ENCODE peak calls at places on chromosomes 6 and 20, in six cellular contexts. One of them, this sample, is unnamed.

GRCh38 chr6:28922841-28923317 is 906 bp downstream of the TRIM27 start:
- DNase-seq in cardiac muscle cell: peak
- DNase-seq in upper lobe of left lung: peak
- DNase-seq in nephron progenitor cell: peak
- DNase-seq in thyroid gland: peak
- DNase-seq in fibroblast of villous mesenchyme: peak
- DNase-seq in this sample: no peak

GRCh38 chr6:154925130-154925529 is 70.0 kb upstream of the TIAM2 start:
- DNase-seq in nephron progenitor cell: no peak
- DNase-seq in cardiac muscle cell: no peak
- DNase-seq in thyroid gland: no peak
- DNase-seq in fibroblast of villous mesenchyme: no peak
- DNase-seq in upper lobe of left lung: no peak
- DNase-seq in this sample: no peak

GRCh38 chr6:95084867-95085266 is 492.5 kb upstream of the MANEA start:
- DNase-seq in upper lobe of left lung: no peak
- DNase-seq in nephron progenitor cell: no peak
- DNase-seq in cardiac muscle cell: no peak
- DNase-seq in thyroid gland: no peak
- DNase-seq in fibroblast of villous mesenchyme: no peak
- DNase-seq in this sample: no peak

GRCh38 chr20:16369441-16369840 is 203.8 kb downstream of the KIF16B start:
- DNase-seq in nephron progenitor cell: no peak
- DNase-seq in fibroblast of villous mesenchyme: no peak
- DNase-seq in thyroid gland: no peak
- DNase-seq in upper lobe of left lung: no peak
- DNase-seq in cardiac muscle cell: no peak
- DNase-seq in this sample: no peak

GRCh38 chr6:1611322-1611571 is 1.5 kb downstream of the FOXC1 start:
- DNase-seq in thyroid gland: no peak
- DNase-seq in upper lobe of left lung: no peak
- DNase-seq in fibroblast of villous mesenchyme: no peak
- DNase-seq in cardiac muscle cell: peak
- DNase-seq in nephron progenitor cell: no peak
- DNase-seq in this sample: no peak

GRCh38 chr6:33176906-33177305 is 15.4 kb downstream of the COL11A2 start:
- DNase-seq in fibroblast of villous mesenchyme: no peak
- DNase-seq in thyroid gland: no peak
- DNase-seq in upper lobe of left lung: no peak
- DNase-seq in cardiac muscle cell: no peak
- DNase-seq in nephron progenitor cell: no peak
- DNase-seq in this sample: no peak

GRCh38 chr20:59028812-59029211 is 3.3 kb downstream of the ATP5F1E start:
- DNase-seq in thyroid gland: no peak
- DNase-seq in nephron progenitor cell: no peak
- DNase-seq in upper lobe of left lung: no peak
- DNase-seq in cardiac muscle cell: no peak
- DNase-seq in fibroblast of villous mesenchyme: peak
- DNase-seq in this sample: no peak

GRCh38 chr6:43682724-43683429 is 4.7 kb downstream of the MRPS18A start:
- DNase-seq in thyroid gland: no peak
- DNase-seq in cardiac muscle cell: no peak
- DNase-seq in nephron progenitor cell: no peak
- DNase-seq in fibroblast of villous mesenchyme: no peak
- DNase-seq in upper lobe of left lung: no peak
- DNase-seq in this sample: no peak

GRCh38 chr6:6220718-6221117 is 99.7 kb downstream of the F13A1 start:
- DNase-seq in cardiac muscle cell: no peak
- DNase-seq in upper lobe of left lung: no peak
- DNase-seq in thyroid gland: no peak
- DNase-seq in nephron progenitor cell: no peak
- DNase-seq in fibroblast of villous mesenchyme: no peak
- DNase-seq in this sample: no peak

GRCh38 chr6:129280719-129281118 is 397.8 kb downstream of the LAMA2 start:
- DNase-seq in cardiac muscle cell: no peak
- DNase-seq in thyroid gland: no peak
- DNase-seq in upper lobe of left lung: no peak
- DNase-seq in fibroblast of villous mesenchyme: no peak
- DNase-seq in nephron progenitor cell: no peak
- DNase-seq in this sample: no peak

GRCh38 chr6:47242483-47243386 is 67.0 kb downstream of the TNFRSF21 start:
- DNase-seq in nephron progenitor cell: peak
- DNase-seq in thyroid gland: peak
- DNase-seq in cardiac muscle cell: peak
- DNase-seq in fibroblast of villous mesenchyme: peak
- DNase-seq in upper lobe of left lung: peak
- DNase-seq in this sample: no peak

GRCh38 chr20:41178904-41179432 is 41.6 kb downstream of the PLCG1 start:
- DNase-seq in cardiac muscle cell: peak
- DNase-seq in upper lobe of left lung: peak
- DNase-seq in fibroblast of villous mesenchyme: no peak
- DNase-seq in nephron progenitor cell: no peak
- DNase-seq in thyroid gland: peak
- DNase-seq in this sample: peak

GRCh38 chr6:31529329-31530150 is 778 bp downstream of the MCCD1 start:
- DNase-seq in fibroblast of villous mesenchyme: no peak
- DNase-seq in cardiac muscle cell: no peak
- DNase-seq in upper lobe of left lung: no peak
- DNase-seq in nephron progenitor cell: no peak
- DNase-seq in thyroid gland: no peak
- DNase-seq in this sample: no peak

DNA sequence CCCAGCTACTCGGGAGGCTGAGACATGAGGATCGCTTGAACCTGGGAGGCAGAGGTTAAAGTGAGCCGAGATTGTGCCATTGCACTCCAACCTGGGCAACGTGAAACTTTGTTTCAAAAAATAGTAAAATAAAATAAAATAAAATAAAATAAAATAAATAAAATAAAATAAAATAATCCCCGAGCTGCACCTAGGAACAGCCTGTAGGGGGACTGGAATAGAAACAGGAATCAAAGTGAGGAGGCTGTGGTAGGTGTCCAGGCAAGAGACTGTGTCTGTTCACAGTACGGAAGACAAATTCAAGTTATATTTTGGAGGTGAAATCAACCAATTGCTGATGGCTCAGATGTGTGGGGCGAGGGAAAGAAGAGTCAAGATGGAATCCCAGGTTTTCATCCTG is 86.2 kb downstream of the KCNB1 start:
- DNase-seq in nephron progenitor cell: no peak
- DNase-seq in cardiac muscle cell: no peak
- DNase-seq in fibroblast of villous mesenchyme: no peak
- DNase-seq in upper lobe of left lung: no peak
- DNase-seq in thyroid gland: no peak
- DNase-seq in this sample: no peak
- TF ChIP-seq CTCF in nephron progenitor cell: peak
- TF ChIP-seq CTCF in cardiac muscle cell: peak
- TF ChIP-seq CTCF in fibroblast of villous mesenchyme: no peak
- TF ChIP-seq CTCF in upper lobe of left lung: no peak
- TF ChIP-seq CTCF in thyroid gland: no peak
- TF ChIP-seq CTCF in this sample: peak

GRCh38 chr6:136923116-136923953 is 1.2 kb downstream of the SLC35D3 start:
- DNase-seq in upper lobe of left lung: no peak
- DNase-seq in cardiac muscle cell: no peak
- DNase-seq in thyroid gland: no peak
- DNase-seq in fibroblast of villous mesenchyme: no peak
- DNase-seq in nephron progenitor cell: peak
- DNase-seq in this sample: no peak

GRCh38 chr6:136930528-136930927 is 8.4 kb downstream of the SLC35D3 start:
- DNase-seq in upper lobe of left lung: no peak
- DNase-seq in cardiac muscle cell: no peak
- DNase-seq in fibroblast of villous mesenchyme: no peak
- DNase-seq in thyroid gland: no peak
- DNase-seq in nephron progenitor cell: no peak
- DNase-seq in this sample: no peak

GRCh38 chr6:136923954-136924291 is 1.8 kb downstream of the SLC35D3 start:
- DNase-seq in upper lobe of left lung: no peak
- DNase-seq in nephron progenitor cell: no peak
- DNase-seq in cardiac muscle cell: no peak
- DNase-seq in fibroblast of villous mesenchyme: no peak
- DNase-seq in thyroid gland: no peak
- DNase-seq in this sample: no peak

GRCh38 chr6:136926383-136926782 is 4.3 kb downstream of the SLC35D3 start:
- DNase-seq in upper lobe of left lung: no peak
- DNase-seq in nephron progenitor cell: no peak
- DNase-seq in thyroid gland: no peak
- DNase-seq in fibroblast of villous mesenchyme: no peak
- DNase-seq in cardiac muscle cell: no peak
- DNase-seq in this sample: no peak

DNA sequence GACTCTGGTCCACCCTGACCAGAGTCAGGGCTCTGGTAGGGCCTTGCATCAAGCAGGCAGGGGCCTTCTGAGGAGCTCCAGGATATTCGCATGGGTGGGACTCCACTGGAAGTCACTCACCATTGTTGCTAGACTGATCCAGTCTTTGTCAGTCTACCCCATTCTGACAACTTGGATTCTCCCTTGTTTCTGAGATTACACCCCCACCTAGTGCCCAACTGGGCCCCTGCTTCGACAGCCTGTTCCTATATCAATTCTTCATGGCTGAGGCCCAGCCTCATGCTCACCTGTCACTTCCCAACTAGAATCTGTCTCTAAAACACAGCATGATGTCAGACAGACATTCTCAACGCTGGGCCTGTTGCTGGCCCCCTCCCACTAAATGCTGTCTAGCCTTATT is 5.2 kb downstream of the SLC35D3 start:
- DNase-seq in nephron progenitor cell: no peak
- DNase-seq in upper lobe of left lung: no peak
- DNase-seq in fibroblast of villous mesenchyme: peak
- DNase-seq in cardiac muscle cell: peak
- DNase-seq in thyroid gland: no peak
- DNase-seq in this sample: no peak
- TF ChIP-seq CTCF in nephron progenitor cell: no peak
- TF ChIP-seq CTCF in upper lobe of left lung: no peak
- TF ChIP-seq CTCF in fibroblast of villous mesenchyme: peak
- TF ChIP-seq CTCF in cardiac muscle cell: peak
- TF ChIP-seq CTCF in thyroid gland: no peak
- TF ChIP-seq CTCF in this sample: peak

GRCh38 chr20:2387580-2387979 is 6.9 kb downstream of the TGM6 start:
- DNase-seq in upper lobe of left lung: no peak
- DNase-seq in thyroid gland: no peak
- DNase-seq in cardiac muscle cell: no peak
- DNase-seq in nephron progenitor cell: no peak
- DNase-seq in fibroblast of villous mesenchyme: no peak
- DNase-seq in this sample: no peak
- TF ChIP-seq CTCF in upper lobe of left lung: no peak
- TF ChIP-seq CTCF in thyroid gland: no peak
- TF ChIP-seq CTCF in cardiac muscle cell: no peak
- TF ChIP-seq CTCF in nephron progenitor cell: no peak
- TF ChIP-seq CTCF in fibroblast of villous mesenchyme: no peak
- TF ChIP-seq CTCF in this sample: no peak

DNA sequence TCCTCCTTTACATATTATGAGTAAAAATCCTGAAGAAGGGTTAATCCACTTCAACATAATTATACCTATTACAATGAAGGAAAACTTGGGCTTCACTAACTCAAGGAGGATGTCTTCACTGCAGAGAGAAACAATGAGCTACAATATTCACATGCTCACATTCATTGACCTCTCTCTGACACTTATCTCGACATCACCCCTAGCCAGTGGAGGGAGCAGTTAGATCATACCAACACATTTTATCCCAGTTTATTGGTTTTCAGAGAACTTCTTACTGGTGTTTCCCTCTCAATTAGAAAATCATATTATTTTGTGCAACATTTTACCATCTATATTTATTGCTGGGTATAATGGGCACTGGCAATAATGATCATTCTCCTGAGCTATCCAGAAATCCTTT is 646.5 kb downstream of the TENT5A start:
- DNase-seq in upper lobe of left lung: no peak
- DNase-seq in nephron progenitor cell: no peak
- DNase-seq in cardiac muscle cell: peak
- DNase-seq in fibroblast of villous mesenchyme: no peak
- DNase-seq in thyroid gland: no peak
- DNase-seq in this sample: no peak
- TF ChIP-seq CTCF in upper lobe of left lung: no peak
- TF ChIP-seq CTCF in nephron progenitor cell: no peak
- TF ChIP-seq CTCF in cardiac muscle cell: no peak
- TF ChIP-seq CTCF in fibroblast of villous mesenchyme: no peak
- TF ChIP-seq CTCF in thyroid gland: no peak
- TF ChIP-seq CTCF in this sample: no peak

DNA sequence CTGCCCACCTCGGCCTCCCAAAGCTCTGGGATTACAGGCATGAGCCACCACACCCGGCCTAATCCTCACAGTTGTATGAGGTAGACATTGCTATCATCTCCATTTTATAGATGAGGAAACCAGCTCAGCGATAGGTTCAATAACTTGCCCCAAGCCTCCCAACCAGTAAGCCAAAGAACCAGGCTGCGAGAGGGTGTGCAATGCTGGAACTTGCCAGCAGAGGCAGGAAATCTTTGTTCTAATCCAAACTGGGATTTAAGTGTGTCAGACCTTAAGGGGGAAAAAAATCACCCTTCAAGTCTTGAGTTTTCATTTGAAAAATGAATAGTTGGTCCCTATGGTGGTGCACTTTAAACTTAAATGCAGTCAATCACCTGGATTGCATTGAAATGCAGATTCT is 20.1 kb upstream of the RNGTT start:
- DNase-seq in thyroid gland: no peak
- DNase-seq in cardiac muscle cell: peak
- DNase-seq in upper lobe of left lung: peak
- DNase-seq in nephron progenitor cell: peak
- DNase-seq in fibroblast of villous mesenchyme: peak
- DNase-seq in this sample: no peak
- TF ChIP-seq CTCF in thyroid gland: no peak
- TF ChIP-seq CTCF in cardiac muscle cell: peak
- TF ChIP-seq CTCF in upper lobe of left lung: peak
- TF ChIP-seq CTCF in nephron progenitor cell: peak
- TF ChIP-seq CTCF in fibroblast of villous mesenchyme: peak
- TF ChIP-seq CTCF in this sample: peak

DNA sequence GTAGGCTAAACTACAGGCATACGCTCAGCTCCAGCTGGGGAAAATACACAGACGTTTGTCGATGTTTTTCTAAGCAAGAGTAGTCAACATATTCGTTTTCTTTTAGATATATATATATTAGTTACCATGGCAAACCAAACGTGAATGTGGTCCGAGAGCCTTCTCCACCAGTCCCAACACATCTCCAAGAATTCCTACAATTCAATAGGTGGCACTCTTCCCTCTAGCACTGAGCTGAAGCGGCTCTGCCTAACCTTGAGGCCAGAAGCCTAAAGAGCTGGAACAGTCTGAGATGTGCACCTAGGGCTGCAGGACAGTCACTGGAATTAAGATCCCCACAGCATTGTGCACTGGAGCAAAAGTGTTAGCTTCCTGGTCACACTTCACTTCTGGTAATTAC is 70.3 kb upstream of the BEND3 start:
- DNase-seq in thyroid gland: peak
- DNase-seq in cardiac muscle cell: peak
- DNase-seq in fibroblast of villous mesenchyme: peak
- DNase-seq in nephron progenitor cell: peak
- DNase-seq in upper lobe of left lung: peak
- DNase-seq in this sample: no peak
- TF ChIP-seq CTCF in thyroid gland: no peak
- TF ChIP-seq CTCF in cardiac muscle cell: peak
- TF ChIP-seq CTCF in fibroblast of villous mesenchyme: peak
- TF ChIP-seq CTCF in nephron progenitor cell: peak
- TF ChIP-seq CTCF in upper lobe of left lung: no peak
- TF ChIP-seq CTCF in this sample: peak

This sample was measured in type B pancreatic cell.